ENCODE peak calls at places on chromosome 10, in six cellular contexts. One of them, this sample, is unnamed.

GRCh38 chr10:102758226-102758932 is 14.6 kb downstream of the WBP1L start:
- DNase-seq in left ventricle myocardium inferior: no peak
- DNase-seq in AG04450: no peak
- DNase-seq in GM12864: no peak
- DNase-seq in cardiac fibroblast: no peak
- DNase-seq in endothelial cell: no peak
- DNase-seq in this sample: no peak

GRCh38 chr10:6279540-6280267 is 77.0 kb downstream of the PFKFB3 start:
- DNase-seq in left ventricle myocardium inferior: no peak
- DNase-seq in AG04450: no peak
- DNase-seq in GM12864: no peak
- DNase-seq in cardiac fibroblast: peak; percentile 59
- DNase-seq in endothelial cell: no peak
- DNase-seq in this sample: peak; percentile 79

GRCh38 chr10:46232084-46232483 is 54.7 kb upstream of the ANTXRL start:
- DNase-seq in left ventricle myocardium inferior: no peak
- DNase-seq in AG04450: no peak
- DNase-seq in GM12864: no peak
- DNase-seq in cardiac fibroblast: no peak
- DNase-seq in endothelial cell: no peak
- DNase-seq in this sample: no peak

GRCh38 chr10:59734063-59734462 is 19.2 kb downstream of the MRLN start:
- DNase-seq in left ventricle myocardium inferior: no peak
- DNase-seq in AG04450: no peak
- DNase-seq in GM12864: no peak
- DNase-seq in cardiac fibroblast: no peak
- DNase-seq in endothelial cell: no peak
- DNase-seq in this sample: no peak

GRCh38 chr10:114519756-114520288 is 115.5 kb upstream of the AFAP1L2 start:
- DNase-seq in left ventricle myocardium inferior: no peak
- DNase-seq in AG04450: no peak
- DNase-seq in GM12864: no peak
- DNase-seq in cardiac fibroblast: no peak
- DNase-seq in endothelial cell: no peak
- DNase-seq in this sample: no peak

GRCh38 chr10:77385315-77385714 is 252.3 kb downstream of the KCNMA1 start:
- DNase-seq in left ventricle myocardium inferior: no peak
- DNase-seq in AG04450: no peak
- DNase-seq in GM12864: no peak
- DNase-seq in cardiac fibroblast: no peak
- DNase-seq in endothelial cell: no peak
- DNase-seq in this sample: no peak

GRCh38 chr10:33749042-33749441 is 414.6 kb upstream of the NRP1 start:
- DNase-seq in left ventricle myocardium inferior: no peak
- DNase-seq in AG04450: no peak
- DNase-seq in GM12864: no peak
- DNase-seq in cardiac fibroblast: peak; percentile 16
- DNase-seq in endothelial cell: no peak
- DNase-seq in this sample: no peak

GRCh38 chr10:21687197-21687993 is 153.4 kb downstream of the MLLT10 start:
- DNase-seq in left ventricle myocardium inferior: no peak
- DNase-seq in AG04450: no peak
- DNase-seq in GM12864: no peak
- DNase-seq in cardiac fibroblast: peak; percentile 28
- DNase-seq in endothelial cell: no peak
- DNase-seq in this sample: peak; percentile 53

GRCh38 chr10:31962826-31963597 is 34.4 kb upstream of the ARHGAP12 start:
- DNase-seq in left ventricle myocardium inferior: no peak
- DNase-seq in AG04450: no peak
- DNase-seq in GM12864: no peak
- DNase-seq in cardiac fibroblast: no peak
- DNase-seq in endothelial cell: no peak
- DNase-seq in this sample: no peak

GRCh38 chr10:63396123-63396719 is 69.6 kb downstream of the JMJD1C start:
- DNase-seq in left ventricle myocardium inferior: no peak
- DNase-seq in AG04450: no peak
- DNase-seq in GM12864: no peak
- DNase-seq in cardiac fibroblast: peak; percentile 20
- DNase-seq in endothelial cell: no peak
- DNase-seq in this sample: peak; percentile 16

GRCh38 chr10:86653379-86653778 is 968 bp upstream of the OPN4 start:
- DNase-seq in left ventricle myocardium inferior: no peak
- DNase-seq in AG04450: no peak
- DNase-seq in GM12864: no peak
- DNase-seq in cardiac fibroblast: no peak
- DNase-seq in endothelial cell: no peak
- DNase-seq in this sample: no peak

GRCh38 chr10:69278446-69278963 is at the start of gene HK1:
- DNase-seq in left ventricle myocardium inferior: no peak
- DNase-seq in AG04450: no peak
- DNase-seq in GM12864: no peak
- DNase-seq in cardiac fibroblast: peak; percentile 43
- DNase-seq in endothelial cell: no peak
- DNase-seq in this sample: peak; percentile 84

DNA sequence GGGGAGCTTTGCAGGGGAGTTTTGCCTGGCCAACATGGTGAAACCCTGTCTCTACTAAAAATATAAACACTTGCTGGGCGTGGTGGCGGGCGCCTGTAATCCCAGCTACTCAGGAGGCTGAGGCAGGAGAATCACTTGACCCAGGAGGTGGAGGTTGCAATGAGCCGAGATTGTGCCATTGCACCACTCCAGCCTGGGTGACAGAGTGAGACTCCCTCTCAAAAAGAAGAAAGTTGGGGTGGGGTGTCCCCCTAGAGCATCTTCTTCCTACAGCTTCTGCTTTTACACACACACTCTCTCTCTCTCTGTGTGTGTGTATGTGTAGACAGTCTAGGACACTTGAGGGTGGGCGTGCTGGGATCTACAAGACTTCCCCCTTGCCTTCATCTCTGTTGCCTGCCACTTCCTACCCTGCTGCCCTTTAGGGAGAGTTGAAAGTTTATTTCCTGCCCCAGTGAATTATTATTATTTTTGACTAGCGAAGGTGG is 21.7 kb downstream of the PLAU start:
- DNase-seq in left ventricle myocardium inferior: no peak
- DNase-seq in AG04450: no peak
- DNase-seq in GM12864: no peak
- DNase-seq in cardiac fibroblast: no peak
- DNase-seq in endothelial cell: no peak
- DNase-seq in this sample: no peak
- TF ChIP-seq CTCF in left ventricle myocardium inferior: no peak
- TF ChIP-seq CTCF in AG04450: no peak
- TF ChIP-seq CTCF in GM12864: no peak
- TF ChIP-seq CTCF in cardiac fibroblast: no peak
- TF ChIP-seq CTCF in endothelial cell: no peak
- TF ChIP-seq CTCF in this sample: no peak

GRCh38 chr10:43606323-43607198 is at the start of gene ZNF485:
- DNase-seq in left ventricle myocardium inferior: peak; percentile 77
- DNase-seq in AG04450: no peak
- DNase-seq in GM12864: peak; percentile 45
- DNase-seq in cardiac fibroblast: peak; percentile 68
- DNase-seq in endothelial cell: peak; percentile 60
- DNase-seq in this sample: peak; percentile 69
- TF ChIP-seq CTCF in left ventricle myocardium inferior: no peak
- TF ChIP-seq CTCF in AG04450: no peak
- TF ChIP-seq CTCF in GM12864: no peak
- TF ChIP-seq CTCF in cardiac fibroblast: no peak
- TF ChIP-seq CTCF in endothelial cell: no peak
- TF ChIP-seq CTCF in this sample: no peak

GRCh38 chr10:103769176-103769575 is 86.2 kb downstream of the SH3PXD2A start:
- DNase-seq in left ventricle myocardium inferior: no peak
- DNase-seq in AG04450: no peak
- DNase-seq in GM12864: no peak
- DNase-seq in cardiac fibroblast: no peak
- DNase-seq in endothelial cell: no peak
- DNase-seq in this sample: no peak

GRCh38 chr10:103768345-103768744 is 87.0 kb downstream of the SH3PXD2A start:
- DNase-seq in left ventricle myocardium inferior: no peak
- DNase-seq in AG04450: no peak
- DNase-seq in GM12864: no peak
- DNase-seq in cardiac fibroblast: no peak
- DNase-seq in endothelial cell: no peak
- DNase-seq in this sample: no peak

GRCh38 chr10:103770139-103770538 is 85.2 kb downstream of the SH3PXD2A start:
- DNase-seq in left ventricle myocardium inferior: no peak
- DNase-seq in AG04450: no peak
- DNase-seq in GM12864: no peak
- DNase-seq in cardiac fibroblast: no peak
- DNase-seq in endothelial cell: no peak
- DNase-seq in this sample: no peak

GRCh38 chr10:103775786-103776185 is 79.6 kb downstream of the SH3PXD2A start:
- DNase-seq in left ventricle myocardium inferior: no peak
- DNase-seq in AG04450: no peak
- DNase-seq in GM12864: no peak
- DNase-seq in cardiac fibroblast: no peak
- DNase-seq in endothelial cell: no peak
- DNase-seq in this sample: no peak

DNA sequence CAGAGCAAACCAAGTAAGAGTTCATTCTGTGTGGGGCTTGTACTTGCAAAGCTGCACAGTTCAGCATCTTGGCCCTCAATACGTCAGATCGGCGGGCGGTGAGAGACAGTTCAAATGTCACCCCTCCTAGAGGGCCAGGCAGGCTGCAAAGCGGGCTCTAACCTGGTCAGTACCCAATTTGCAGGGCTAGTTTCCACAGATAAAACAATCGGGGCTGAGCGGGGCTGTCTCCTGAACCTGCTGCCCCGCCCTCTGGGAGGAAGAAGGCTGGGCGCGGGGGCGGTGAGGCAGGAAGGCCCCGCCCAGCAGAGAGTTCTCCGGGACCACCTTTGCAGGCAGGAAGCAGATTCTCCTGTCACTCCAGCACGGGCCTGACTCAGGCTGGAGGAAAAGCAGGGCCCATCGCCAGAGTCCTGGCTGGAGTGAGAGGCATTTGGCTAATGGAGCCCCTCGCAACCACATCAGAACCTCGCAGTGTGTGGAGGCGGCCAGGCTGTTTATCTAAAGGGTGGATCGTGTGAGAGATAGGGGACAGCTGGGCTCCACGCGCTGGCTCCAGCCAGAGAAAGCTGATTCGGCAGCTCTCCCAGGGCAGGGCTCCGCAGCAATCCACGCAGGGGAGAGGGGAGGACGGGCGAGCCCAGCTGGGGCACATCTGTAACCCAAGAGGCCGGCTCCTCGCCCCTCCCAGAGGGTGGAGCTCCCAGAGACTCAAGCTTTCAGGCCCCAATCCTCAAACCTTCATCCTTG is 83.1 kb downstream of the SH3PXD2A start:
- DNase-seq in left ventricle myocardium inferior: peak; percentile 90
- DNase-seq in AG04450: peak; percentile 99
- DNase-seq in GM12864: no peak
- DNase-seq in cardiac fibroblast: peak; percentile 73
- DNase-seq in endothelial cell: peak; percentile 74
- DNase-seq in this sample: peak; percentile 86
- TF ChIP-seq CTCF in left ventricle myocardium inferior: no peak
- TF ChIP-seq CTCF in AG04450: no peak
- TF ChIP-seq CTCF in GM12864: no peak
- TF ChIP-seq CTCF in cardiac fibroblast: no peak
- TF ChIP-seq CTCF in endothelial cell: no peak
- TF ChIP-seq CTCF in this sample: no peak

GRCh38 chr10:44046605-44047004 is 338.3 kb downstream of the CXCL12 start:
- DNase-seq in left ventricle myocardium inferior: no peak
- DNase-seq in AG04450: peak; percentile 13
- DNase-seq in GM12864: no peak
- DNase-seq in cardiac fibroblast: peak; percentile 18
- DNase-seq in endothelial cell: no peak
- DNase-seq in this sample: peak; percentile 63
- TF ChIP-seq CTCF in left ventricle myocardium inferior: no peak
- TF ChIP-seq CTCF in AG04450: peak; percentile 37
- TF ChIP-seq CTCF in GM12864: no peak
- TF ChIP-seq CTCF in cardiac fibroblast: no peak
- TF ChIP-seq CTCF in endothelial cell: no peak
- TF ChIP-seq CTCF in this sample: no peak

GRCh38 chr10:72061491-72061890 is 26.9 kb downstream of the SPOCK2 start:
- DNase-seq in left ventricle myocardium inferior: no peak
- DNase-seq in AG04450: no peak
- DNase-seq in GM12864: no peak
- DNase-seq in cardiac fibroblast: no peak
- DNase-seq in endothelial cell: peak; percentile 24
- DNase-seq in this sample: no peak
- TF ChIP-seq CTCF in left ventricle myocardium inferior: peak; percentile 15
- TF ChIP-seq CTCF in AG04450: peak; percentile 15
- TF ChIP-seq CTCF in GM12864: peak; percentile 37
- TF ChIP-seq CTCF in cardiac fibroblast: peak; percentile 21
- TF ChIP-seq CTCF in endothelial cell: no peak
- TF ChIP-seq CTCF in this sample: peak; percentile 43

DNA sequence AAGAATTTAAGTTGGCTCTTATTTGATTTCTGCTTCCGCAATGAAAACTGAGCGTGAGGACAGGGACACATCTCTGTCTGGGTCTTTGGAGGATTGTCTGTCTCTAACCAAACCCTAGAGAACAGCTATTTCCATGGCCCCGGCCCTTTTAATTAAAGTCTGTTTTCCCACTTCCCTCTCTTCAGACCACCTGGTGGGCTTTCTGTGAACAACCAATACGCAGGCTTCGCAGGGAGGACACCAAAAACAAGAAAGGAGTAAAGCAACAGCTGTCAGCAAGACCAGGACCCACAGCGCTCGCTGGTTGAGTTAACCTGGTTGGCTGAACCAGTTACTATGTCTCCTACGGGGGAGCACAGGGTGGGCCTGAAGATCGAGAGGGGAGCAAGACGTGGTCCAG is 217.1 kb upstream of the FRMD4A start:
- DNase-seq in left ventricle myocardium inferior: no peak
- DNase-seq in AG04450: no peak
- DNase-seq in GM12864: no peak
- DNase-seq in cardiac fibroblast: no peak
- DNase-seq in endothelial cell: peak; percentile 44
- DNase-seq in this sample: no peak
- TF ChIP-seq CTCF in left ventricle myocardium inferior: no peak
- TF ChIP-seq CTCF in AG04450: no peak
- TF ChIP-seq CTCF in GM12864: no peak
- TF ChIP-seq CTCF in cardiac fibroblast: no peak
- TF ChIP-seq CTCF in endothelial cell: peak; percentile 53
- TF ChIP-seq CTCF in this sample: no peak

GRCh38 chr10:14556285-14556956 is 218.3 kb downstream of the FAM107B start:
- DNase-seq in left ventricle myocardium inferior: no peak
- DNase-seq in AG04450: no peak
- DNase-seq in GM12864: peak; percentile 68
- DNase-seq in cardiac fibroblast: no peak
- DNase-seq in endothelial cell: no peak
- DNase-seq in this sample: peak; percentile 73
- TF ChIP-seq CTCF in left ventricle myocardium inferior: peak; percentile 33
- TF ChIP-seq CTCF in AG04450: no peak
- TF ChIP-seq CTCF in GM12864: peak; percentile 78
- TF ChIP-seq CTCF in cardiac fibroblast: no peak
- TF ChIP-seq CTCF in endothelial cell: no peak
- TF ChIP-seq CTCF in this sample: peak; percentile 52